ENCODE peak calls at places on chromosome 1, in six cellular contexts. L is PC-9, V is psoas muscle, N is transverse colon, O is foreskin keratinocyte, B is aorta. A is an unnamed sample. For H3K4me1 and H3K27me3, the result is how much of the 10 kb centered on the place peaks cover.

GRCh38 chr1:170680428-170680827 is 16.5 kb downstream of the PRRX1 start:
- DNase-seq in L (no peak), V (no peak), N (no peak), O (no peak), B (no peak), A (no peak)

GRCh38 chr1:29458737-29459550 is 222.6 kb downstream of the PTPRU start:
- DNase-seq in L (no peak), V (no peak), N (no peak), O (no peak), B (peak), A (no peak)

GRCh38 chr1:168087696-168088095 is 49.0 kb downstream of the GPR161 start:
- DNase-seq in L (no peak), V (no peak), N (no peak), O (no peak), B (no peak), A (no peak)

GRCh38 chr1:113515498-113515897 is 125.2 kb downstream of the MAGI3 start:
- DNase-seq in L (no peak), V (no peak), N (no peak), O (no peak), B (no peak), A (peak)

GRCh38 chr1:82775402-82776000 is 974.8 kb downstream of the ADGRL2 start:
- DNase-seq in L (peak), V (peak), N (peak), O (peak), B (peak), A (no peak)

GRCh38 chr1:211332839-211333238 is 6.2 kb downstream of the TRAF5 start:
- DNase-seq in L (no peak), V (no peak), N (no peak), O (no peak), B (no peak), A (no peak)

GRCh38 chr1:22689505-22689904 is 21.1 kb upstream of the EPHB2 start:
- DNase-seq in L (peak), V (no peak), N (no peak), O (no peak), B (no peak), A (peak)

GRCh38 chr1:64220241-64220640 is 16.8 kb downstream of the UBE2U start:
- DNase-seq in L (no peak), V (no peak), N (no peak), O (no peak), B (no peak), A (no peak)

GRCh38 chr1:206890125-206890637 is 7.1 kb upstream of the IL24 start:
- DNase-seq in L (no peak), V (no peak), N (no peak), O (peak), B (no peak), A (no peak)

GRCh38 chr1:226639631-226640061 is 91.1 kb downstream of the STUM start:
- DNase-seq in L (no peak), V (no peak), N (no peak), O (no peak), B (peak), A (no peak)

GRCh38 chr1:246492611-246493245 is 14.4 kb downstream of the SMYD3 start:
- DNase-seq in L (peak), V (peak), N (peak), O (no peak), B (no peak), A (peak)

GRCh38 chr1:7579831-7580804 is 191.0 kb upstream of the VAMP3 start:
- DNase-seq in L (no peak), V (no peak), N (no peak), O (no peak), B (peak), A (no peak)

GRCh38 chr1:223341111-223341510 is 22.9 kb downstream of the SUSD4 start:
- DNase-seq in L (no peak), V (peak), N (no peak), O (no peak), B (no peak), A (no peak)

GRCh38 chr1:42105025-42105424 is 48.2 kb upstream of the GUCA2B start:
- DNase-seq in L (no peak), V (no peak), N (no peak), O (no peak), B (no peak), A (no peak)

GRCh38 chr1:214840366-214840765 is 237.4 kb downstream of the CENPF start:
- DNase-seq in L (no peak), V (no peak), N (no peak), O (no peak), B (no peak), A (no peak)

GRCh38 chr1:210597555-210598134 is 268.9 kb downstream of the HHAT start:
- DNase-seq in L (peak), V (no peak), N (no peak), O (peak), B (no peak), A (peak)

GRCh38 chr1:94792876-94793605 is 27.1 kb upstream of the SLC44A3 start:
- DNase-seq in L (no peak), V (no peak), N (no peak), O (no peak), B (no peak), A (no peak)

GRCh38 chr1:8562881-8563865 is 245.3 kb downstream of the SLC45A1 start:
- DNase-seq in L (no peak), V (no peak), N (no peak), O (no peak), B (no peak), A (no peak)

GRCh38 chr1:151831605-151832004 is at the start of gene RORC:
- DNase-seq in L (no peak), V (peak), N (peak), O (no peak), B (no peak), A (no peak)

GRCh38 chr1:247385283-247385682 is 30.7 kb upstream of the NLRP3 start:
- DNase-seq in L (no peak), V (no peak), N (no peak), O (peak), B (no peak), A (no peak)

GRCh38 chr1:197632651-197633050 is 142.6 kb downstream of the DENND1B start:
- DNase-seq in L (no peak), V (no peak), N (no peak), O (no peak), B (no peak), A (no peak)

GRCh38 chr1:59261537-59261936 is 35.4 kb upstream of the FGGY start:
- DNase-seq in L (no peak), V (no peak), N (no peak), O (no peak), B (no peak), A (no peak)

GRCh38 chr1:234619071-234619480 is 9.1 kb upstream of the IRF2BP2 start:
- DNase-seq in L (no peak), V (no peak), N (no peak), O (no peak), B (no peak), A (peak)

GRCh38 chr1:2979191-2980072 is 41.8 kb upstream of the ACTRT2 start:
- DNase-seq in L (no peak), V (no peak), N (no peak), O (no peak), B (peak), A (peak)

GRCh38 chr1:53090227-53091147 is 28.5 kb downstream of the PODN start:
- DNase-seq in L (peak), V (peak), N (peak), O (no peak), B (no peak), A (no peak)

GRCh38 chr1:6998267-6998666 is 213.0 kb downstream of the CAMTA1 start:
- DNase-seq in L (peak), V (no peak), N (peak), O (no peak), B (no peak), A (no peak)

GRCh38 chr1:94481473-94481933 is 60.1 kb downstream of the F3 start:
- DNase-seq in L (peak), V (no peak), N (peak), O (peak), B (no peak), A (peak)

GRCh38 chr1:35850716-35851115 is 32.3 kb upstream of the AGO1 start:
- DNase-seq in L (no peak), V (no peak), N (no peak), O (no peak), B (no peak), A (no peak)

GRCh38 chr1:99943238-99943794 is 26.5 kb upstream of the SLC35A3 start:
- DNase-seq in L (peak), V (no peak), N (no peak), O (peak), B (no peak), A (no peak)

GRCh38 chr1:202966006-202966904 is 802 bp downstream of the CYB5R1 start:
- DNase-seq in L (no peak), V (peak), N (no peak), O (no peak), B (peak), A (no peak)

GRCh38 chr1:180532854-180533253 is 25.9 kb upstream of the OVAAL start:
- DNase-seq in L (no peak), V (no peak), N (no peak), O (no peak), B (no peak), A (no peak)

GRCh38 chr1:21906173-21907078 is 30.7 kb downstream of the HSPG2 start:
- DNase-seq in L (no peak), V (peak), N (no peak), O (no peak), B (peak), A (no peak)

GRCh38 chr1:44571712-44572571 is 102.3 kb downstream of the TMEM53 start:
- DNase-seq in L (no peak), V (no peak), N (no peak), O (no peak), B (peak), A (no peak)

GRCh38 chr1:27601771-27602509 is 2.0 kb downstream of the AHDC1 start:
- DNase-seq in L (peak), V (peak), N (peak), O (no peak), B (peak), A (peak)

GRCh38 chr1:86429122-86429725 is 5.3 kb downstream of the CLCA2 start:
- DNase-seq in L (no peak), V (no peak), N (no peak), O (no peak), B (no peak), A (no peak)

GRCh38 chr1:202067188-202067977 is 55.3 kb upstream of the GPR37L1 start:
- DNase-seq in L (no peak), V (no peak), N (no peak), O (no peak), B (no peak), A (no peak)

GRCh38 chr1:6171546-6172124 is 8.5 kb downstream of the CHD5 start:
- DNase-seq in L (no peak), V (no peak), N (no peak), O (no peak), B (no peak), A (peak)

GRCh38 chr1:56516539-56517252 is 62.7 kb downstream of the PLPP3 start:
- DNase-seq in L (peak), V (no peak), N (peak), O (peak), B (no peak), A (no peak)

GRCh38 chr1:31753623-31754349 is 10.4 kb downstream of the ADGRB2 start:
- DNase-seq in L (no peak), V (peak), N (peak), O (no peak), B (peak), A (no peak)

DNA sequence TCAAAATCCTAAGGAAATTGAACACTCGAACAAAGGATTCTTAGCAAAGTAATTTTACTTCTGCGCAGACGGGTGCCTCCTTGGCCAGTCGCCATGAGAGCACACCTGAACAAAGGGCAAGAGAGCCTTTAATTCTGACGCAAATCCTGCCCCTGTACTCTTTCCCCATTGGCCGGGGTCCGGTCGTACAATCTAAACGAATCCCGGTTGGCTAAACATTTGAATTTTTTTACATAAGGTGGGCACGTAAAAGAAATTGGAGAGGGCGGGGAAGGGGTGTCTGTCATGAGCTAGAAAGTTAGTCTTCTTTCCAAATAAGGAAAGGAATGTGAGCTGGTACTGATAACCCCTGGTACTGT is 8.2 kb upstream of the IL22RA1 start:
- DNase-seq in L (peak), V (no peak), N (peak), O (peak), B (no peak), A (no peak)
- H3K4me1 ChIP-seq in L (under half), V (under half), N (under half), O (under half), B (under half), A (under half)

GRCh38 chr1:222339371-222339947 is 208.4 kb downstream of the HHIPL2 start:
- DNase-seq in L (no peak), V (no peak), N (no peak), O (no peak), B (no peak), A (no peak)
- H3K27me3 ChIP-seq in L (under half), V (under half), N (under half), O (under half), B (under half), A (under half)

GRCh38 chr1:70828177-70828576 is 219.4 kb downstream of the PTGER3 start:
- DNase-seq in L (no peak), V (no peak), N (no peak), O (no peak), B (no peak), A (no peak)
- H3K4me1 ChIP-seq in L (under half), V (under half), N (under half), O (under half), B (under half), A (under half)

GRCh38 chr1:115838805-115839705 is 1.9 kb downstream of the NHLH2 start:
- DNase-seq in L (peak), V (peak), N (no peak), O (no peak), B (peak), A (no peak)

GRCh38 chr1:115837762-115838421 is 3.0 kb downstream of the NHLH2 start:
- DNase-seq in L (no peak), V (no peak), N (no peak), O (no peak), B (no peak), A (no peak)

GRCh38 chr1:115838426-115838804 is 2.5 kb downstream of the NHLH2 start:
- DNase-seq in L (no peak), V (no peak), N (no peak), O (no peak), B (no peak), A (no peak)

GRCh38 chr1:115840615-115841460 is at the start of gene NHLH2:
- DNase-seq in L (no peak), V (no peak), N (no peak), O (no peak), B (no peak), A (no peak)

DNA sequence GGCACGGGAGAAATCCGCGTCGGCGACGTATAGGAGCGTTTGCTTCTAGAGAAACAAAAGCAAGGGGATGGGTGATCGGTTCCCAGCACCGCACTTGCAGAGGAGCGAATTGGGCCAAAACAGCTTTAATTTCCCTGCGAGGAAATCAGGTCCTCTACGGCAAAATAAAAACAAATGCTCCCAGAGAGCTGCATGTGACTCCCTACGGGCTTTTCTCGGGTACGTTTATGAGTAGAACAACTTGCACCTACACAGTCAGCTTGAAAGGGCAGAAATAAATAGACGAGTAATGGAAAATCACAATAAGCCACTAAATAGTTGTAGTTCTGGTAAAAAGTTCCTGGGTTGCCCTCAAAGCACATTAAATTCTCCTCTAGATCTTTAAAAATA is 1.2 kb downstream of the NHLH2 start:
- DNase-seq in L (no peak), V (no peak), N (no peak), O (no peak), B (no peak), A (no peak)
- H3K27me3 ChIP-seq in L (under half), V (half or more), N (half or more), O (half or more), B (under half), A (half or more)

GRCh38 chr1:183110466-183110865 is 75.6 kb upstream of the LAMC2 start:
- DNase-seq in L (no peak), V (no peak), N (no peak), O (no peak), B (no peak), A (no peak)
- H3K4me1 ChIP-seq in L (under half), V (under half), N (under half), O (under half), B (under half), A (under half)

DNA sequence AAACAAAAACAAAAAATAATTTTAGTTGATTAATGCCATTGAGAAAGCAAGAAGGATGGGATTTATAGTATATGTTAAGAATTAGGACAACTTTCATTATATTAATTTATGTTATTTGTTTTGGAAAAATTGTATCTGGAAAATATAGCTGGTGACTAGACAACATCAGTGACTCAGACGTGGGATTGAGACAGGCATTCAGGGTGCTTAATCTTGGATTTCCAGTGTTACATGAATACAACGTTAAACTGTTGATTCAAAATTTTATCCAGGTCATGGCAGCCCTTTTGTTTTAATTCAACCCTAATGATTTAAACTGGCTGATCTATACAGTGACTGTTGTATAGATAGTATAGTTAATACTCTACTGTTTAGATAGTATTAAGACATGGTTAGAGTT is 827.1 kb upstream of the B3GALT2 start:
- DNase-seq in L (no peak), V (no peak), N (no peak), O (peak), B (no peak), A (no peak)
- H3K27me3 ChIP-seq in L (under half), V (under half), N (under half), O (under half), B (under half), A (under half)

DNA sequence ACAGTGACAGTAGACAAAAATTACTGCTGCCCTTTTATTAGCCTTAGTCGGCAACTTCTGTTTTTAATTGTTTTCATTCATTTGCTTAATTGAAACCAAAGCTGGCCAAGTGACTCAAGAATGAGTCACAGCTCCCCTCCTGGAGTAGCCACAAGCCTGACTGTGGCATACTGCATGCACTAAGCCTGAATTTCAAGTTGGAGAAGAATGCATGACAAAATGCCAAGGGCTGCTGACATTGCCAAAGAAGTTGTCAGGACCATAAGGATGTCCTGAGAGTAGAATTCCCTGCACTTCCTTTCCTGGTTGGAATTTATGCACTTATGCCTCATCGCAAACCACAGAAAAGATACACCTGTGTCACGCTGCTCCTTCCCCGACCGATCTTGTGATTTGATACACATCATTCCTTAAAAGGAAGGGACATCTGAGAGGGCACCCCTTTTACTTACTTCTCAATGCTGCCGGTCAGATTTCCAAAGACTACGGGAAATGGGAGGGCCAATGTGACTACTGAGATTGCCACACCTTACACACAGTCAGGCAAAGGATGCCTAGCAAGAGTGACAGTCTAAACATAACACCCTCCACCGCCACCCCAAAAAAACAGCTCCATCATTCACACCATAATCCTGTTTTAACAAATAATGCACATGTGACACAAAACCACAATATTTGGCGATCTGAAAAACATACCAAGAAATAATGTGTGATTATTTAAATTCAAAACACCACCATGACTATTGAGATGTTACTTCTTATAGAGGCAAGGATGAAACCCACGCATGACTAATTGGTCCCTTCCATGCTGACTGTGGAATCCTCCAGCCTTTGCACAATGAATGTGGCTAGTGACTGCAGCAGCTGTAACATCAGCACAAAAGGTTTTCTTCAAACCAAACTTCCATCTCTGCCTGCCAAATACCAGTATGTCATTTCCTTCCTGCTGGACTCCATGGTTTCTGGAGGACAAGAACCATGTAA is 28.2 kb downstream of the VAV3 start:
- DNase-seq in L (peak), V (peak), N (peak), O (peak), B (no peak), A (peak)
- H3K4me1 ChIP-seq in L (under half), V (under half), N (under half), O (under half), B (under half), A (under half)

GRCh38 chr1:46472503-46473181 is 17.0 kb upstream of the DMBX1 start:
- DNase-seq in L (no peak), V (no peak), N (no peak), O (no peak), B (no peak), A (no peak)
- H3K27me3 ChIP-seq in L (under half), V (under half), N (under half), O (half or more), B (under half), A (under half)

GRCh38 chr1:927234-927633 is 3.5 kb downstream of the SAMD11 start:
- DNase-seq in L (no peak), V (no peak), N (no peak), O (no peak), B (no peak), A (no peak)
- H3K4me1 ChIP-seq in L (under half), V (under half), N (under half), O (under half), B (under half), A (under half)